ENCODE peak calls at places on chromosomes 4 and X, in six cellular contexts. I, E, W, O, T and J are unnamed samples.

GRCh38 chr4:130545596-130545995 is 1449.6 kb downstream of the C4orf33 start:
- DNase-seq in I (no peak), E (no peak), W (no peak), O (no peak), T (no peak), J (no peak)

GRCh38 chr4:99403380-99404194 is 31.6 kb downstream of the ADH7 start:
- DNase-seq in I (no peak), E (no peak), W (no peak), O (no peak), T (no peak), J (no peak)

GRCh38 chr4:122331195-122331594 is 47.6 kb upstream of the ADAD1 start:
- DNase-seq in I (no peak), E (no peak), W (no peak), O (no peak), T (peak), J (no peak)

GRCh38 chr4:87093443-87094123 is 126.8 kb downstream of the KLHL8 start:
- DNase-seq in I (no peak), E (peak), W (no peak), O (no peak), T (peak), J (peak)

GRCh38 chrX:153667281-153667831 is 6.3 kb downstream of the PNCK start:
- DNase-seq in I (no peak), E (no peak), W (no peak), O (no peak), T (no peak), J (no peak)

GRCh38 chr4:99722662-99723061 is 65.0 kb upstream of the C4orf54 start:
- DNase-seq in I (no peak), E (no peak), W (no peak), O (no peak), T (no peak), J (no peak)

GRCh38 chr4:11182586-11183357 is 245.9 kb downstream of the HS3ST1 start:
- DNase-seq in I (no peak), E (no peak), W (no peak), O (no peak), T (no peak), J (no peak)

GRCh38 chr4:79650794-79651431 is 242.9 kb upstream of the GK2 start:
- DNase-seq in I (no peak), E (no peak), W (no peak), O (no peak), T (no peak), J (no peak)

GRCh38 chr4:24876431-24876830 is 36.4 kb downstream of the CCDC149 start:
- DNase-seq in I (peak), E (no peak), W (no peak), O (no peak), T (no peak), J (no peak)

GRCh38 chr4:90603540-90603939 is 476.3 kb downstream of the CCSER1 start:
- DNase-seq in I (no peak), E (no peak), W (no peak), O (no peak), T (no peak), J (no peak)

GRCh38 chrX:107935200-107935599 is 47.0 kb downstream of the TEX13B start:
- DNase-seq in I (no peak), E (peak), W (no peak), O (no peak), T (no peak), J (no peak)

GRCh38 chrX:119417842-119418241 is 18.7 kb downstream of the SLC25A43 start:
- DNase-seq in I (no peak), E (peak), W (no peak), O (no peak), T (no peak), J (no peak)

GRCh38 chr4:123418486-123418931 is 21.9 kb downstream of the SPRY1 start:
- DNase-seq in I (peak), E (peak), W (no peak), O (no peak), T (peak), J (no peak)

GRCh38 chr4:130077275-130077674 is 981.3 kb downstream of the C4orf33 start:
- DNase-seq in I (no peak), E (no peak), W (no peak), O (no peak), T (no peak), J (no peak)

GRCh38 chrX:21735038-21735752 is 22.7 kb downstream of the SMPX start:
- DNase-seq in I (no peak), E (no peak), W (no peak), O (no peak), T (no peak), J (no peak)

GRCh38 chr4:2757426-2757825 is 1.3 kb upstream of the TNIP2 start:
- DNase-seq in I (no peak), E (no peak), W (no peak), O (no peak), T (no peak), J (no peak)

GRCh38 chrX:13938053-13938765 is 91.5 kb downstream of the GEMIN8 start:
- DNase-seq in I (peak), E (peak), W (no peak), O (no peak), T (peak), J (peak)

GRCh38 chr4:188372051-188372450 is 232.8 kb downstream of the TRIML1 start:
- DNase-seq in I (no peak), E (no peak), W (no peak), O (no peak), T (no peak), J (no peak)

GRCh38 chr4:136457004-136457403 is 1075.3 kb downstream of the PCDH18 start:
- DNase-seq in I (no peak), E (no peak), W (no peak), O (no peak), T (no peak), J (no peak)

GRCh38 chr4:40990202-40990898 is 224.0 kb downstream of the APBB2 start:
- DNase-seq in I (no peak), E (no peak), W (no peak), O (no peak), T (no peak), J (no peak)

GRCh38 chrX:125203737-125204578 is 115.7 kb upstream of the TEX13C start:
- DNase-seq in I (no peak), E (peak), W (no peak), O (peak), T (peak), J (peak)

GRCh38 chr4:17476811-17477210 is 35.1 kb downstream of the QDPR start:
- DNase-seq in I (no peak), E (no peak), W (no peak), O (no peak), T (no peak), J (no peak)

GRCh38 chr4:74624351-74625151 is 169.8 kb downstream of the BTC start:
- DNase-seq in I (no peak), E (no peak), W (no peak), O (no peak), T (no peak), J (no peak)

GRCh38 chrX:100658936-100659335 is 14.9 kb downstream of the SRPX2 start:
- DNase-seq in I (no peak), E (no peak), W (no peak), O (no peak), T (peak), J (no peak)

GRCh38 chrX:96683997-96684338 is 674 bp upstream of the DIAPH2 start:
- DNase-seq in I (no peak), E (no peak), W (no peak), O (no peak), T (no peak), J (no peak)

GRCh38 chrX:114344756-114345155 is 239.1 kb upstream of the HTR2C start:
- DNase-seq in I (no peak), E (no peak), W (no peak), O (no peak), T (no peak), J (no peak)

GRCh38 chrX:17617794-17618193 is 119.5 kb upstream of the SCML1 start:
- DNase-seq in I (no peak), E (no peak), W (no peak), O (no peak), T (no peak), J (no peak)

GRCh38 chr4:161252520-161253141 is 911.2 kb downstream of the FSTL5 start:
- DNase-seq in I (no peak), E (no peak), W (no peak), O (no peak), T (no peak), J (no peak)

GRCh38 chrX:116281106-116281505 is 110.6 kb downstream of the AGTR2 start:
- DNase-seq in I (no peak), E (no peak), W (no peak), O (no peak), T (no peak), J (no peak)

GRCh38 chr4:39062499-39062898 is 467 bp downstream of the KLHL5 start:
- DNase-seq in I (no peak), E (no peak), W (no peak), O (no peak), T (no peak), J (no peak)

GRCh38 chr4:83561381-83561780 is 25.5 kb downstream of the GPAT3 start:
- DNase-seq in I (peak), E (peak), W (no peak), O (no peak), T (no peak), J (no peak)

GRCh38 chr4:140924761-140925392 is 168.7 kb upstream of the TBC1D9 start:
- DNase-seq in I (no peak), E (no peak), W (no peak), O (no peak), T (no peak), J (no peak)

GRCh38 chr4:152825336-152825735 is 45.6 kb downstream of the ARFIP1 start:
- DNase-seq in I (no peak), E (no peak), W (no peak), O (no peak), T (no peak), J (no peak)

GRCh38 chrX:124240422-124240821 is 92.0 kb upstream of the TEX13D start:
- DNase-seq in I (no peak), E (no peak), W (no peak), O (no peak), T (no peak), J (no peak)

GRCh38 chrX:154532690-154533089 is 14.0 kb downstream of the G6PD start:
- DNase-seq in I (no peak), E (no peak), W (no peak), O (no peak), T (no peak), J (no peak)

GRCh38 chrX:116240446-116240845 is 69.9 kb downstream of the AGTR2 start:
- DNase-seq in I (no peak), E (no peak), W (no peak), O (no peak), T (peak), J (no peak)

GRCh38 chr4:89287945-89288344 is 19.7 kb downstream of the GPRIN3 start:
- DNase-seq in I (no peak), E (no peak), W (no peak), O (no peak), T (no peak), J (no peak)

GRCh38 chrX:136523770-136524169 is 8.2 kb upstream of the VGLL1 start:
- DNase-seq in I (no peak), E (no peak), W (no peak), O (no peak), T (no peak), J (no peak)

GRCh38 chr4:7803371-7803770 is 136.3 kb downstream of the AFAP1 start:
- DNase-seq in I (no peak), E (no peak), W (no peak), O (no peak), T (no peak), J (no peak)

GRCh38 chr4:7805533-7806079 is 134.1 kb downstream of the AFAP1 start:
- DNase-seq in I (peak), E (no peak), W (no peak), O (no peak), T (peak), J (peak)

GRCh38 chr4:7804759-7805385 is 134.8 kb downstream of the AFAP1 start:
- DNase-seq in I (no peak), E (no peak), W (no peak), O (no peak), T (no peak), J (no peak)

GRCh38 chr4:7802093-7802726 is 137.5 kb downstream of the AFAP1 start:
- DNase-seq in I (peak), E (peak), W (no peak), O (peak), T (peak), J (peak)

DNA sequence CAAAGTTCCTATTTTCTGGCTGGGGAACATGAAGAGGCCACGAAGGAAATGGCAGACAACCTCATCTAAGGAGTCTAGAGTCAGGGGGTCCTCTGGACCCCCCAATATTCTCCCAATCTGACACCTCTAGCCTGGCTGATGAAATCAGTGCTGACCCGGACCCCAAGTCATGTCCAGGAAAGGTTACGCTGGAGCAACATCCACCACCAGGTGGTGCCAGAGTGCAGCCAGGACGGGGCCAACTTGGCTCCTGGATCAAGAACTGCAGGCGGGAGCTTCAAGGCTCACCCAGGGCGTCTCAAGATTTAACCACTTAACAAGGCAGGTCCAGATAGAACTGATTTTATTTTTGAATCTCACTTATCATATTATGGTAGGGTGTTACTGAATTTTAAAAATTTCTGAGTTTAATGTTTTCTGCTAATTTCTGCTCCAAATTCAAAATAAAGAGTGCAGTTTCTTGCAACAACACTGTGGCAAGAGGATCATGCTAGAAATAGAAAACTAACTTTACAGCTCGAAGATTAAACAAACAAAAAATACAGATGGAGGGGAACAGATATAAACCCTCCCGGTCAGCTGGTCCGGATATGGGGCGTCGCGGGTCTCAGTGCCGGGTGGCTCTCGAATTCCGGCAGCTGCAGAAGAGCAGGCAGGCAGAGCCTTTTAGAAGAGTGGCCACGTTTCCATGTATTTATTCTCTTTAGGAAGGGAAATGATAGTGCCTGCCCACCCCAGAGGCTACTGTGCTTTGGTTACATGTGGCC is 135.5 kb downstream of the AFAP1 start:
- DNase-seq in I (peak), E (peak), W (no peak), O (peak), T (peak), J (peak)
- TF ChIP-seq POLR2A in I (no peak), E (no peak), W (no peak), O (no peak), T (no peak), J (no peak)

DNA sequence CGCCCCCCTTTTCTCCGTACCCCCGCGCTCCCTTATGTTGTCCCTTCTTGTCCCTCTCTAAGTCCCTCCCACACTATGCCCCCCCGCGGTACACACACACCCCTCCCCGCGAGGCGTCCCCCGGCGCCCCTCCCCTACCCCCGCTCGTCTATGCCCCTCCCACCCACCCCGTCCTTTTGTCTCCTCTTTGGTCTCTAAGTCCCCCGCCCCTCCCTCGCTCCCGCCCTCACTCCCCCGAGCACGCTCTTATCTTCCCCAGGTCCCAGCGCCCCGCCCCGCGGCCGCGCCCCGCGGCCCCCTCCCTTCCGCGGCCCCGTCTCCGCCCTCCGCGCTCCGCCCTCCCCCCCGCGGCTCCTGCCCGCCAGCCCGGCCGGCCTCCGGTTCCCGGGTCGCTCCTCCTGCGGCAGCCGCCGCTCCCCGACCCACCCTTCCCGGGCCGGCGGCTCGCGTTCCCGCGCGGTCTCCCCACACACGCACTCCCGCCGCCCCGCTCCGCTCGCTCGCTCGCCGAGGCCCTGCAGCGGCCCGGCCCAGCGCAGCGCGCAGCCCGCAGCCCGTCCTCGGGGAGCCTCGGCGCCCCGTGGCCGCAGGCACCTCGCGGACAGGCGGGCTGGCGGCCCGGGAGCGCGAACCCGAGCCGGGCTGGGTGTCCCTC is 26.3 kb downstream of the UTP14A start:
- DNase-seq in I (peak), E (peak), W (peak), O (peak), T (peak), J (peak)
- TF ChIP-seq POLR2A in I (no peak), E (no peak), W (no peak), O (peak), T (no peak), J (no peak)

GRCh38 chrX:106170318-106170717 is 2.2 kb downstream of the PWWP3B start:
- DNase-seq in I (no peak), E (peak), W (no peak), O (no peak), T (no peak), J (no peak)

GRCh38 chrX:106171293-106171692 is 3.2 kb downstream of the PWWP3B start:
- DNase-seq in I (no peak), E (no peak), W (no peak), O (no peak), T (no peak), J (no peak)

DNA sequence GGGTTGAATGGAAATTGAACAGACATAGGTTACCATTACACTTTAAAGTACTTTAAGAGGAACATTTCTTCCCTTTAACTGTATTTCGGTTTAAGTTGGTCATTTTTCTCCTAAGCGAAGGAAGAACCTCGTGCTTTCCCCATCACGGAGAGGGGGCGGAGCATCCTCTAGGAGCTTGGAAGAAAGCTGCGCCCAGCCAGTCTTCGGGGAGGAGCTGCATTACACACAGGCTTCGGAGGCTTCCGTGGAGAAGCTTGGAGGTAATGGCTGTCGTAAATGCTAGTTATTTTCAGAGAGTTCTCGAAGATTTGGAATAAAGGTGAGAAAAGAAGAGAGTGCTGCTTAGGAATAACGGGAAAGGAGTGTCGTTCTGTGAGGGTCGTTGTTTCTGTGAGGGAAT is at the start of gene PWWP3B:
- DNase-seq in I (peak), E (peak), W (no peak), O (peak), T (peak), J (no peak)
- TF ChIP-seq POLR2A in I (no peak), E (no peak), W (no peak), O (peak), T (no peak), J (no peak)

DNA sequence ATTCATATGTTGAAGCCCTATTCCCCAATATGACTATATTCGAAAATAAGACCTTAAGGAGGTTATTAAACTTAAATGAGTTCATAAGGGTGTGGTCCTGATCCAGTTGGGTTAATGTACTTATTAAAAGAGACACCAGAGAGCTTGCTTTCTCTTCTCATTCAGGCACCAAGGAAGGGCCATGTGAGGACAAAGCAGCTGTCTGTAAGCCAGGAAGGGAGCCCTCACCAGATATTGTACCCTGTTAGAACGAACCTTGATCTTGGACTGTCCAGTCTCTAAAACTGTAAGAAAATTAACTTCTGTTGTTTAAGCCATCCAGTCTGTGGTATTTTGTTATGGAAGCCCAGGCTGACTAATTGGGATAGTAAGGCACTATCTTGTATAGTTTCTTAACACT is 9.1 kb upstream of the YTHDC1 start:
- DNase-seq in I (no peak), E (no peak), W (no peak), O (no peak), T (no peak), J (no peak)
- TF ChIP-seq POLR2A in I (no peak), E (no peak), W (no peak), O (no peak), T (no peak), J (no peak)

GRCh38 chrX:54044126-54044876 is at the start of gene PHF8:
- DNase-seq in I (peak), E (peak), W (peak), O (peak), T (peak), J (peak)

GRCh38 chrX:54043084-54043483 is 1.2 kb downstream of the PHF8 start:
- DNase-seq in I (no peak), E (no peak), W (no peak), O (no peak), T (no peak), J (no peak)

GRCh38 chrX:54042609-54043010 is 1.7 kb downstream of the PHF8 start:
- DNase-seq in I (peak), E (peak), W (no peak), O (peak), T (peak), J (peak)

GRCh38 chrX:54044877-54045328 is 630 bp upstream of the PHF8 start:
- DNase-seq in I (no peak), E (no peak), W (no peak), O (no peak), T (no peak), J (no peak)

DNA sequence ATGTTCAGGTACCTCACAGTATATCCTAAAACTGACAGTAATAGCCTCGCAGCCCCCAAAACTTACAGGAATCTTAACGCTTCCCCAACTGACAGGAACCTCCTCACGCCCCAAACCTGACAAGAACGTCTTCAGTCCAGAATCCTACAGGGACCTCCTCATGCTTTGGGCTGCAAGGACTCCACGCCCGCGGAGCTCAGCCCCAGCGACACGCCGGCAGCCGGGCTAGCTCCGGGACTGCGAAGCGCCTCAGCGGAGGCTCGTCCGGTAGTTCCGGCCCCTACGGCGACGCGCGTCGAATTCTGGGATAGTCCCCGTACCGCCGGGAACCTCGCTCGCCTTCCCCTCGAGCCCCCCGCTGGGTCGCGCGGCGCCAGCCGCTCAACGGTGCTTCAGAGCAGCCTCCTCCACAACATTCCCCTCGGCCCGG is 562 bp downstream of the PHF8 start:
- DNase-seq in I (peak), E (peak), W (no peak), O (peak), T (peak), J (peak)
- TF ChIP-seq POLR2A in I (peak), E (no peak), W (no peak), O (no peak), T (no peak), J (no peak)

GRCh38 chrX:47144626-47145407 is at the start of the genes NDUFB11 and RBM10:
- DNase-seq in I (peak), E (peak), W (peak), O (peak), T (peak), J (peak)
- TF ChIP-seq POLR2A in I (peak), E (peak), W (peak), O (peak), T (peak), J (peak)

GRCh38 chr4:73257242-73257994 is 1.2 kb downstream of the ANKRD17 start:
- DNase-seq in I (peak), E (peak), W (peak), O (peak), T (peak), J (peak)
- TF ChIP-seq POLR2A in I (no peak), E (no peak), W (no peak), O (no peak), T (peak), J (no peak)